ENCODE peak calls at places on chromosomes 5 and 9, in nine cellular contexts. One of them, this sample, is unnamed.
A peak's percentile ranks its signal among the peaks of the same experiment; 100 is the strongest.

GRCh38 chr5:59628062-59628828 is 265.3 kb downstream of the PDE4D start:
- DNase-seq in neural progenitor cell: no peak
- DNase-seq in PC-3: no peak
- DNase-seq in MM.1S: no peak
- DNase-seq in GM23248: no peak
- DNase-seq in GM23338: no peak
- DNase-seq in HCT116: no peak
- DNase-seq in hepatocyte: no peak
- DNase-seq in SK-N-SH: no peak
- DNase-seq in this sample: no peak

GRCh38 chr5:159620853-159621540 is 290.7 kb upstream of the IL12B start:
- DNase-seq in neural progenitor cell: no peak
- DNase-seq in PC-3: peak; percentile 14
- DNase-seq in MM.1S: no peak
- DNase-seq in GM23248: no peak
- DNase-seq in GM23338: no peak
- DNase-seq in HCT116: no peak
- DNase-seq in hepatocyte: no peak
- DNase-seq in SK-N-SH: no peak
- DNase-seq in this sample: no peak

GRCh38 chr5:81140942-81141341 is 92.2 kb upstream of the CKMT2 start:
- DNase-seq in neural progenitor cell: no peak
- DNase-seq in PC-3: no peak
- DNase-seq in MM.1S: no peak
- DNase-seq in GM23248: peak; percentile 68
- DNase-seq in GM23338: no peak
- DNase-seq in HCT116: no peak
- DNase-seq in hepatocyte: peak; percentile 11
- DNase-seq in SK-N-SH: peak; percentile 48
- DNase-seq in this sample: no peak

GRCh38 chr5:95759634-95760033 is 28.5 kb downstream of the RHOBTB3 start:
- DNase-seq in neural progenitor cell: no peak
- DNase-seq in PC-3: peak; percentile 11
- DNase-seq in MM.1S: no peak
- DNase-seq in GM23248: peak; percentile 33
- DNase-seq in GM23338: no peak
- DNase-seq in HCT116: no peak
- DNase-seq in hepatocyte: peak; percentile 44
- DNase-seq in SK-N-SH: no peak
- DNase-seq in this sample: no peak

GRCh38 chr5:74227081-74227480 is 413.4 kb downstream of the ENC1 start:
- DNase-seq in neural progenitor cell: no peak
- DNase-seq in PC-3: no peak
- DNase-seq in MM.1S: no peak
- DNase-seq in GM23248: no peak
- DNase-seq in GM23338: no peak
- DNase-seq in HCT116: no peak
- DNase-seq in hepatocyte: no peak
- DNase-seq in SK-N-SH: no peak
- DNase-seq in this sample: no peak

GRCh38 chr5:173716058-173716682 is 99.7 kb upstream of the BOD1 start:
- DNase-seq in neural progenitor cell: no peak
- DNase-seq in PC-3: no peak
- DNase-seq in MM.1S: no peak
- DNase-seq in GM23248: no peak
- DNase-seq in GM23338: no peak
- DNase-seq in HCT116: no peak
- DNase-seq in hepatocyte: no peak
- DNase-seq in SK-N-SH: no peak
- DNase-seq in this sample: no peak

GRCh38 chr5:62386824-62387223 is 16.9 kb downstream of the DIMT1 start:
- DNase-seq in neural progenitor cell: no peak
- DNase-seq in PC-3: no peak
- DNase-seq in MM.1S: no peak
- DNase-seq in GM23248: peak; percentile 4
- DNase-seq in GM23338: no peak
- DNase-seq in HCT116: no peak
- DNase-seq in hepatocyte: no peak
- DNase-seq in SK-N-SH: no peak
- DNase-seq in this sample: no peak

GRCh38 chr5:177043958-177044357 is 21.5 kb downstream of the ZNF346 start:
- DNase-seq in neural progenitor cell: no peak
- DNase-seq in PC-3: no peak
- DNase-seq in MM.1S: no peak
- DNase-seq in GM23248: no peak
- DNase-seq in GM23338: no peak
- DNase-seq in HCT116: no peak
- DNase-seq in hepatocyte: no peak
- DNase-seq in SK-N-SH: no peak
- DNase-seq in this sample: no peak

GRCh38 chr5:1526681-1527131 is 2.9 kb upstream of the LPCAT1 start:
- DNase-seq in neural progenitor cell: no peak
- DNase-seq in PC-3: no peak
- DNase-seq in MM.1S: no peak
- DNase-seq in GM23248: no peak
- DNase-seq in GM23338: no peak
- DNase-seq in HCT116: no peak
- DNase-seq in hepatocyte: no peak
- DNase-seq in SK-N-SH: no peak
- DNase-seq in this sample: peak; percentile 32

GRCh38 chr5:17796757-17797398 is 162.6 kb downstream of the TAF11L14 start:
- DNase-seq in neural progenitor cell: no peak
- DNase-seq in PC-3: peak; percentile 70
- DNase-seq in MM.1S: no peak
- DNase-seq in GM23248: no peak
- DNase-seq in GM23338: no peak
- DNase-seq in HCT116: no peak
- DNase-seq in hepatocyte: no peak
- DNase-seq in SK-N-SH: no peak
- DNase-seq in this sample: no peak

GRCh38 chr9:5631021-5631420 is 2.1 kb downstream of the RIC1 start:
- DNase-seq in neural progenitor cell: no peak
- DNase-seq in PC-3: no peak
- DNase-seq in MM.1S: no peak
- DNase-seq in GM23248: peak; percentile 9
- DNase-seq in GM23338: peak; percentile 36
- DNase-seq in HCT116: no peak
- DNase-seq in hepatocyte: no peak
- DNase-seq in SK-N-SH: no peak
- DNase-seq in this sample: no peak

GRCh38 chr9:5629312-5630037 is 568 bp downstream of the RIC1 start:
- DNase-seq in neural progenitor cell: peak; percentile 66
- DNase-seq in PC-3: peak; percentile 4
- DNase-seq in MM.1S: peak; percentile 51
- DNase-seq in GM23248: peak; percentile 73
- DNase-seq in GM23338: peak; percentile 45
- DNase-seq in HCT116: no peak
- DNase-seq in hepatocyte: peak; percentile 64
- DNase-seq in SK-N-SH: peak; percentile 69
- DNase-seq in this sample: peak; percentile 75

GRCh38 chr9:5628183-5628529 is 751 bp upstream of the RIC1 start:
- DNase-seq in neural progenitor cell: no peak
- DNase-seq in PC-3: peak; percentile 34
- DNase-seq in MM.1S: peak; percentile 39
- DNase-seq in GM23248: no peak
- DNase-seq in GM23338: peak; percentile 2
- DNase-seq in HCT116: no peak
- DNase-seq in hepatocyte: peak; percentile 9
- DNase-seq in SK-N-SH: peak; percentile 29
- DNase-seq in this sample: no peak

GRCh38 chr9:5628530-5629311 is at the start of gene RIC1:
- DNase-seq in neural progenitor cell: peak; percentile 93
- DNase-seq in PC-3: peak; percentile 85
- DNase-seq in MM.1S: peak; percentile 94
- DNase-seq in GM23248: peak; percentile 98
- DNase-seq in GM23338: peak; percentile 89
- DNase-seq in HCT116: peak; percentile 83
- DNase-seq in hepatocyte: peak; percentile 97
- DNase-seq in SK-N-SH: peak; percentile 98
- DNase-seq in this sample: peak; percentile 91

DNA sequence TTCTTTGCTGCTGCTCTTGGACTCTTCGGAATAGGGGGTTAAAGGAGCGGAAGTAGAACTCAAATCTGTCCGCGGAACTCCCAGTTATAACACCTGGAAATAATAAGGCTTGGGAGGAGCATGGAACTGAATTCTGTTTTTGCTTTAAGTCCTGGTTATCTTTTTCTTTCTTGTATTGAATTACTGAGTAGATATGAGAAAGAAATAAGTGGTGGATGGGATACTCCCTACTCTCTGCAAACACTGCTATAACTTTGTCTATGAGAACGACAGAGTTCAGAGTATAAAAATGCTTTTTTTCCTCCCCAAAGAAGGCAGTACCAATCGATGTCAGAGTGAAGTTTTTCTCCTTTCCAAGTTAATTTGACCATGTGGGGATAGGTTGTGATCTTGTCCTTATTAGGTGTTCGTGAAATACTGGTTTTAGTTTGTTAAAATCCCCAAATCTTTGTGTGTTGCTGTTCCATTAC is 1.2 kb downstream of the RIC1 start:
- DNase-seq in neural progenitor cell: no peak
- DNase-seq in PC-3: peak; percentile 29
- DNase-seq in MM.1S: peak; percentile 12
- DNase-seq in GM23248: peak; percentile 69
- DNase-seq in GM23338: peak; percentile 33
- DNase-seq in HCT116: no peak
- DNase-seq in hepatocyte: peak; percentile 30
- DNase-seq in SK-N-SH: peak; percentile 42
- DNase-seq in this sample: peak; percentile 56
- TF ChIP-seq EZH2phosphoT487 in neural progenitor cell: no peak
- TF ChIP-seq EZH2phosphoT487 in PC-3: no peak
- TF ChIP-seq EZH2phosphoT487 in MM.1S: no peak
- TF ChIP-seq EZH2phosphoT487 in GM23248: no peak
- TF ChIP-seq EZH2phosphoT487 in GM23338: no peak
- TF ChIP-seq EZH2phosphoT487 in HCT116: no peak
- TF ChIP-seq EZH2phosphoT487 in hepatocyte: no peak
- TF ChIP-seq EZH2phosphoT487 in SK-N-SH: no peak
- TF ChIP-seq EZH2phosphoT487 in this sample: no peak

DNA sequence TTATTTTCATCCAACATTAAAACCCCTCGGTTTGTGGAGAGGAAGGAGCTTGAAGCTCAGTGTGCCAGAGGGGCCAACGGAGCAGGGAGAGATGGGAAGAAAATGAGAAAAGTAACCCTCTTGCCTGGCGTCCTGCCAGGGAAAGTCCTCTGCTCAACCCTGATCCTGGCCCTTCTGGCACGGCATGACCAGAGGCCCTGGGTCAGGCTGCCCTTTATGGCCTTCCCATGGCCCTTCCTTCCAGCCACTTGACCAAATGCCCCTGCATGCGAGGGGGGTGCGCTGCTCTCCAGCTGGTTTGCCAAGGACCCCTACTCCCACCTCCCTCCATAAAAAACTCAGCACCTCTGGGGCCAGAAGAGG is 43.8 kb downstream of the SPRY4 start:
- DNase-seq in neural progenitor cell: no peak
- DNase-seq in PC-3: no peak
- DNase-seq in MM.1S: no peak
- DNase-seq in GM23248: no peak
- DNase-seq in GM23338: no peak
- DNase-seq in HCT116: no peak
- DNase-seq in hepatocyte: no peak
- DNase-seq in SK-N-SH: no peak
- DNase-seq in this sample: no peak
- H3K27ac ChIP-seq in neural progenitor cell: no peak overlapping the region
- H3K27ac ChIP-seq in PC-3: no peak overlapping the region
- H3K27ac ChIP-seq in MM.1S: no peak overlapping the region
- H3K27ac ChIP-seq in GM23248: no peak overlapping the region
- H3K27ac ChIP-seq in GM23338: peak overlapping the region; percentile 33
- H3K27ac ChIP-seq in HCT116: no peak overlapping the region
- H3K27ac ChIP-seq in hepatocyte: no peak overlapping the region
- H3K27ac ChIP-seq in SK-N-SH: no peak overlapping the region
- H3K27ac ChIP-seq in this sample: no peak overlapping the region

DNA sequence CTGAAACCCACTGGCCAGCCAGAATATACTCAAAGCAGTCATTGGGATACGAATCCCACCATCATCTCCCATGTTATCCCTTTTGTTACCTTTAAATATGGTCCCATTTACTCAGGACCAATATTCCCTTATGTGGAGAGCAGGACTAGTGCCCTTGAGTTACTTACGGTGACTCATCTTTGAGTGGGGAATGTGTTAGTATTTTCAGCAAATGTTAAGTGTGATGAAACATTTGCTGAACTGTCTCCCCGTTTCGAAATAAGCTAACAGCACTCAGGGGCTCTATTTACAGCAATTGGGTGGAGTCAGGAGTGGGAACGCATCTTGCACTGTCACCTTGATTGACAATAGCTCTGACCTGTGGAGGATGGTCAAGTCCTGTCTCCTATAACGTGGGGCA is 67.4 kb downstream of the CTSL start:
- DNase-seq in neural progenitor cell: no peak
- DNase-seq in PC-3: peak; percentile 56
- DNase-seq in MM.1S: no peak
- DNase-seq in GM23248: peak; percentile 96
- DNase-seq in GM23338: no peak
- DNase-seq in HCT116: no peak
- DNase-seq in hepatocyte: peak; percentile 69
- DNase-seq in SK-N-SH: no peak
- DNase-seq in this sample: no peak
- H3K4me2 ChIP-seq in neural progenitor cell: no peak overlapping the region
- H3K4me2 ChIP-seq in PC-3: peak overlapping the region; percentile 57
- H3K4me2 ChIP-seq in MM.1S: no peak overlapping the region
- H3K4me2 ChIP-seq in GM23248: peak overlapping the region; percentile 82
- H3K4me2 ChIP-seq in GM23338: no peak overlapping the region
- H3K4me2 ChIP-seq in HCT116: peak overlapping the region; percentile 78
- H3K4me2 ChIP-seq in hepatocyte: peak overlapping the region; percentile 22
- H3K4me2 ChIP-seq in SK-N-SH: no peak overlapping the region
- H3K4me2 ChIP-seq in this sample: no peak overlapping the region

GRCh38 chr5:44538831-44539539 is 149.8 kb upstream of the FGF10 start:
- DNase-seq in neural progenitor cell: no peak
- DNase-seq in PC-3: no peak
- DNase-seq in MM.1S: no peak
- DNase-seq in GM23248: peak; percentile 13
- DNase-seq in GM23338: no peak
- DNase-seq in HCT116: no peak
- DNase-seq in hepatocyte: peak; percentile 6
- DNase-seq in SK-N-SH: no peak
- DNase-seq in this sample: no peak

GRCh38 chr5:44546283-44546682 is 157.1 kb upstream of the FGF10 start:
- DNase-seq in neural progenitor cell: no peak
- DNase-seq in PC-3: no peak
- DNase-seq in MM.1S: no peak
- DNase-seq in GM23248: peak; percentile 86
- DNase-seq in GM23338: no peak
- DNase-seq in HCT116: no peak
- DNase-seq in hepatocyte: no peak
- DNase-seq in SK-N-SH: no peak
- DNase-seq in this sample: no peak

GRCh38 chr5:44536650-44537260 is 147.5 kb upstream of the FGF10 start:
- DNase-seq in neural progenitor cell: peak; percentile 51
- DNase-seq in PC-3: peak; percentile 78
- DNase-seq in MM.1S: peak; percentile 49
- DNase-seq in GM23248: peak; percentile 63
- DNase-seq in GM23338: peak; percentile 79
- DNase-seq in HCT116: peak; percentile 53
- DNase-seq in hepatocyte: peak; percentile 68
- DNase-seq in SK-N-SH: peak; percentile 35
- DNase-seq in this sample: peak; percentile 31

DNA sequence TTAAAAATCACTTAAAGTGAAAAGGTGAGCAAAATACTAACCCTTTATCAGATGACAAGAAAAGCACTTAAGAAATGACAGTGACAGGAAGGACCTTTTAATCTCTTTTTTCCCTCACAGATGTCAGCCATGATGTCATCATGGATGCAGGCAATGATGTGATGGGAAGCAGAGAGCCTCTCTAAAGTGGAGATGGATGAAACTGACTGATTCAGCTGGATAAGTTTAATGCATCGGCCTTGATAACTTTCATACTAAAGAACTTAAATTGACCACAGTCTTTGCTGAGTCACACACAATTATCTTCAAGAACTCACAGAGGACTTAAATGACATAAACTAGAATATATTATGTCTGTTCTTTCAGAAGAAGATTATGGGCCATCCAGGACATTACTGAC is 153.2 kb upstream of the FGF10 start:
- DNase-seq in neural progenitor cell: no peak
- DNase-seq in PC-3: no peak
- DNase-seq in MM.1S: no peak
- DNase-seq in GM23248: no peak
- DNase-seq in GM23338: no peak
- DNase-seq in HCT116: no peak
- DNase-seq in hepatocyte: no peak
- DNase-seq in SK-N-SH: no peak
- DNase-seq in this sample: no peak
- TF ChIP-seq EZH2phosphoT487 in neural progenitor cell: no peak
- TF ChIP-seq EZH2phosphoT487 in PC-3: no peak
- TF ChIP-seq EZH2phosphoT487 in MM.1S: no peak
- TF ChIP-seq EZH2phosphoT487 in GM23248: no peak
- TF ChIP-seq EZH2phosphoT487 in GM23338: no peak
- TF ChIP-seq EZH2phosphoT487 in HCT116: no peak
- TF ChIP-seq EZH2phosphoT487 in hepatocyte: no peak
- TF ChIP-seq EZH2phosphoT487 in SK-N-SH: no peak
- TF ChIP-seq EZH2phosphoT487 in this sample: no peak

This sample was measured in OCI-LY7.